ENCODE peak calls at places on chromosomes 6 and 20, in four cellular contexts. F, I, B and R are unnamed samples.
A peak's percentile ranks its signal among the peaks of the same experiment; 100 is the strongest.

GRCh38 chr6:112049051-112049799 is 4.7 kb upstream of the CCN6 start:
- DNase-seq in F (no peak), I (no peak), B (no peak), R (peak; percentile 82)

GRCh38 chr20:47875302-47876025 is 90.2 kb upstream of the SULF2 start:
- DNase-seq in F (no peak), I (no peak), B (no peak), R (peak; percentile 33)

GRCh38 chr6:111984081-111984480 is 69.8 kb upstream of the CCN6 start:
- DNase-seq in F (no peak), I (no peak), B (no peak), R (no peak)

GRCh38 chr6:27176096-27176495 is 71.4 kb upstream of the PRSS16 start:
- DNase-seq in F (no peak), I (no peak), B (no peak), R (no peak)

GRCh38 chr20:44075191-44075949 is 111.6 kb downstream of the JPH2 start:
- DNase-seq in F (peak; percentile 8), I (no peak), B (no peak), R (no peak)

GRCh38 chr6:44234101-44235090 is 11.0 kb downstream of the SLC29A1 start:
- DNase-seq in F (peak; percentile 91), I (no peak), B (no peak), R (no peak)

GRCh38 chr6:169409742-169410312 is 156.2 kb upstream of the THBS2 start:
- DNase-seq in F (no peak), I (no peak), B (no peak), R (no peak)

GRCh38 chr6:143691900-143692572 is 14.3 kb downstream of the PHACTR2 start:
- DNase-seq in F (no peak), I (no peak), B (no peak), R (no peak)

GRCh38 chr6:16635291-16635809 is 125.9 kb downstream of the ATXN1 start:
- DNase-seq in F (no peak), I (no peak), B (no peak), R (no peak)

GRCh38 chr6:45959534-45960195 is 56.0 kb downstream of the CLIC5 start:
- DNase-seq in F (no peak), I (peak; percentile 51), B (no peak), R (no peak)

GRCh38 chr6:85537055-85537494 is 56.6 kb downstream of the SNX14 start:
- DNase-seq in F (no peak), I (no peak), B (no peak), R (no peak)